ENCODE peak calls at places on chromosomes 2 and 18, in seven cellular contexts. X is lung, F is osteoblast, B is suprapubic skin, H is upper lobe of right lung, N is psoas muscle, T is uterus. Y is an unnamed sample.
A peak's percentile ranks its signal among the peaks of the same experiment; 100 is the strongest.

GRCh38 chr2:182866461-182867369 is at the start of gene FRZB:
- DNase-seq in B (peak; percentile 86), H (peak; percentile 70), T (peak; percentile 87), N (peak; percentile 71), X (peak; percentile 33), F (peak; percentile 87), Y (peak; percentile 13)

GRCh38 chr2:62398295-62398855 is 107.6 kb downstream of the TMEM17 start:
- DNase-seq in H (no peak), F (no peak), N (no peak), X (no peak), T (no peak), B (no peak), Y (no peak)

GRCh38 chr2:208369091-208369490 is 37.5 kb upstream of the PTH2R start:
- DNase-seq in N (no peak), B (no peak), F (no peak), H (no peak), X (no peak), T (no peak), Y (peak; percentile 71)

GRCh38 chr2:46690825-46691224 is 211.5 kb downstream of the TMEM247 start:
- DNase-seq in F (peak; percentile 70), B (no peak), T (no peak), N (no peak), X (no peak), H (no peak), Y (no peak)

GRCh38 chr2:86037141-86037794 is 68.4 kb downstream of the POLR1A start:
- DNase-seq in F (peak; percentile 98), T (peak; percentile 91), X (peak; percentile 83), B (peak; percentile 85), N (peak; percentile 72), H (peak; percentile 89), Y (peak; percentile 36)

GRCh38 chr2:47069628-47070154 is 85.4 kb downstream of the STPG4 start:
- DNase-seq in F (peak; percentile 88), B (no peak), H (peak; percentile 83), X (peak; percentile 85), T (no peak), N (peak; percentile 58), Y (peak; percentile 63)

GRCh38 chr2:209471037-209471436 is 47.2 kb downstream of the MAP2 start:
- DNase-seq in N (no peak), F (no peak), H (no peak), X (no peak), T (no peak), B (no peak), Y (no peak)

GRCh38 chr18:32372381-32373061 is 98.2 kb downstream of the GAREM1 start:
- DNase-seq in N (no peak), X (peak; percentile 74), H (no peak), B (no peak), T (no peak), F (no peak), Y (peak; percentile 85)

GRCh38 chr2:26139269-26140183 is 33.4 kb upstream of the GAREM2 start:
- DNase-seq in B (no peak), H (no peak), F (no peak), N (no peak), T (no peak), X (no peak), Y (no peak)

GRCh38 chr2:138103156-138103555 is 138.9 kb downstream of the HNMT start:
- DNase-seq in B (no peak), X (no peak), F (no peak), T (no peak), N (no peak), H (no peak), Y (no peak)

GRCh38 chr2:240611601-240612210 is 13.6 kb upstream of the GPR35 start:
- DNase-seq in H (peak; percentile 39), F (peak; percentile 10), N (no peak), B (peak; percentile 66), T (no peak), X (no peak), Y (no peak)

GRCh38 chr2:221539246-221539645 is 32.9 kb downstream of the EPHA4 start:
- DNase-seq in B (no peak), N (no peak), F (no peak), T (no peak), X (no peak), H (no peak), Y (no peak)

GRCh38 chr18:71809711-71810110 is 734.4 kb downstream of the CBLN2 start:
- DNase-seq in F (no peak), N (no peak), X (no peak), B (no peak), H (no peak), T (no peak), Y (peak; percentile 42)

GRCh38 chr18:70499218-70499691 is 210.4 kb downstream of the SOCS6 start:
- DNase-seq in X (no peak), F (no peak), B (no peak), N (no peak), T (no peak), H (no peak), Y (no peak)

GRCh38 chr2:224363281-224363680 is 38.6 kb downstream of the FAM124B start:
- DNase-seq in F (no peak), X (no peak), N (no peak), T (no peak), H (no peak), B (no peak), Y (no peak)
- TF ChIP-seq CTCF in F (peak; percentile 20), X (no peak), N (no peak), T (no peak), H (no peak), B (no peak), Y (no peak)

GRCh38 chr2:127389778-127390435 is 2.1 kb upstream of the MAP3K2 start:
- DNase-seq in H (no peak), B (no peak), X (no peak), F (no peak), N (no peak), T (no peak), Y (no peak)
- H3K27me3 ChIP-seq in H (no peaks in the 10 kb centered on the region), B (no peaks in the 10 kb centered on the region), X (no peaks in the 10 kb centered on the region), F (no peaks in the 10 kb centered on the region), N (no peaks in the 10 kb centered on the region), T (no peaks in the 10 kb centered on the region), Y (no peaks in the 10 kb centered on the region)

DNA sequence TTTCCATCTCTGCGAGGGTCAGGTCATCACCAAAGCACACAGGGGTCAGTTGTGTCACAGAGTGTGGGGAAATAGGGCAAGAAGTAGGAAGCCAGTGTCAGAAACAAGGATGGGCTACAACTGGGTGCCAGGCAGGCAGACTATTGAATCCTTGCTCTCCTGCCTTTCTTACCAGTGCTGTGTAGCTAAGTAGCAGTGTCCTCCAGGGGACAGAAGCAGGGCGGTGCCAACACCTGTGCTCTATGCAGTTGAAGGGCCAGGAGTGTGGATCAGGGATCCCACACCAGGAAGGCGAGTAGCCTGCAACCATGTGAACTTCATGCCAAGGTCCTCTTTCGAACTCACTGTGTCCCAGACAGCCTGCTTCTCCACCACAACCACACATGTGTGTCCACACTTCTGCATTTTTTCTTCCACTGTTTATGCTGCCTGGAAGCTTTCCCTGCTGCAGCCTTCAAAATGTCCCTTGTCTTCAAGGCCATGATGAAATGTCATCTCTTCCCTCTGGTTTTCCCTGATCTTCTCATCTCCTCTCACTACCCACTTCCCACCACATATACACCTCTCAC is 25.4 kb upstream of the REG3G start:
- DNase-seq in B (no peak), H (no peak), T (no peak), F (no peak), X (no peak), N (no peak), Y (no peak)
- TF ChIP-seq CTCF in B (no peak), H (no peak), T (no peak), F (no peak), X (no peak), N (no peak), Y (no peak)

GRCh38 chr2:105179469-105180372 is 61.8 kb upstream of the GPR45 start:
- DNase-seq in N (peak; percentile 15), T (no peak), B (no peak), F (peak; percentile 82), H (no peak), X (peak; percentile 70), Y (peak; percentile 22)

GRCh38 chr2:105177546-105178254 is 63.8 kb upstream of the GPR45 start:
- DNase-seq in B (no peak), H (no peak), T (no peak), F (no peak), X (no peak), N (no peak), Y (no peak)

GRCh38 chr2:105183555-105184323 is 57.8 kb upstream of the GPR45 start:
- DNase-seq in H (no peak), F (no peak), B (no peak), X (no peak), N (no peak), T (no peak), Y (no peak)

GRCh38 chr2:105181282-105181681 is 60.3 kb upstream of the GPR45 start:
- DNase-seq in X (no peak), N (no peak), F (no peak), T (no peak), H (no peak), B (no peak), Y (no peak)

GRCh38 chr2:105180491-105180972 is 61.0 kb upstream of the GPR45 start:
- DNase-seq in T (no peak), F (no peak), N (no peak), B (no peak), H (no peak), X (no peak), Y (no peak)
- H3K27me3 ChIP-seq in T (no peaks in the 10 kb centered on the region), F (peaks cover 14% of the 10 kb centered on the region), N (no peaks in the 10 kb centered on the region), B (peaks cover 29% of the 10 kb centered on the region), H (peaks cover 6% of the 10 kb centered on the region), X (no peaks in the 10 kb centered on the region), Y (peaks cover 28% of the 10 kb centered on the region)

Y was measured in foreskin keratinocyte.